ENCODE peak calls at places on chromosomes 6 and 20, in five cellular contexts. I, D, C, S and X are unnamed samples.

GRCh38 chr20:1415667-1416468 is 23.0 kb upstream of the FKBP1A start:
- DNase-seq in D (peak; percentile 97), S (no peak), I (peak; percentile 99), C (no peak), X (no peak)

GRCh38 chr6:125486881-125487280 is 185.1 kb upstream of the HDDC2 start:
- DNase-seq in S (no peak), D (no peak), C (no peak), I (no peak), X (no peak)

GRCh38 chr6:12751694-12752304 is 35.2 kb downstream of the PHACTR1 start:
- DNase-seq in I (peak; percentile 62), C (peak; percentile 58), S (no peak), D (no peak), X (peak; percentile 88)

GRCh38 chr20:63456429-63457284 is 15.8 kb downstream of the KCNQ2 start:
- DNase-seq in S (peak; percentile 95), C (no peak), I (no peak), D (no peak), X (no peak)

GRCh38 chr6:78942451-78942850 is 75.1 kb downstream of the IRAK1BP1 start:
- DNase-seq in I (no peak), D (no peak), S (no peak), C (no peak), X (no peak)

GRCh38 chr6:116954938-116955337 is 77.9 kb downstream of the RFX6 start:
- DNase-seq in C (no peak), D (no peak), I (no peak), S (no peak), X (no peak)

GRCh38 chr6:137933696-137934095 is 66.6 kb downstream of the TNFAIP3 start:
- DNase-seq in D (no peak), S (no peak), C (no peak), I (peak; percentile 70), X (no peak)

GRCh38 chr6:37495199-37495913 is 4.3 kb downstream of the CCDC167 start:
- DNase-seq in S (peak; percentile 66), C (no peak), D (no peak), I (no peak), X (no peak)

GRCh38 chr20:17680128-17680835 is 1.8 kb downstream of the RRBP1 start:
- DNase-seq in C (no peak), S (no peak), I (peak; percentile 80), D (no peak), X (peak; percentile 35)

GRCh38 chr20:61349447-61350165 is 97.5 kb downstream of the CDH4 start:
- DNase-seq in S (no peak), D (no peak), C (no peak), I (no peak), X (no peak)

DNA sequence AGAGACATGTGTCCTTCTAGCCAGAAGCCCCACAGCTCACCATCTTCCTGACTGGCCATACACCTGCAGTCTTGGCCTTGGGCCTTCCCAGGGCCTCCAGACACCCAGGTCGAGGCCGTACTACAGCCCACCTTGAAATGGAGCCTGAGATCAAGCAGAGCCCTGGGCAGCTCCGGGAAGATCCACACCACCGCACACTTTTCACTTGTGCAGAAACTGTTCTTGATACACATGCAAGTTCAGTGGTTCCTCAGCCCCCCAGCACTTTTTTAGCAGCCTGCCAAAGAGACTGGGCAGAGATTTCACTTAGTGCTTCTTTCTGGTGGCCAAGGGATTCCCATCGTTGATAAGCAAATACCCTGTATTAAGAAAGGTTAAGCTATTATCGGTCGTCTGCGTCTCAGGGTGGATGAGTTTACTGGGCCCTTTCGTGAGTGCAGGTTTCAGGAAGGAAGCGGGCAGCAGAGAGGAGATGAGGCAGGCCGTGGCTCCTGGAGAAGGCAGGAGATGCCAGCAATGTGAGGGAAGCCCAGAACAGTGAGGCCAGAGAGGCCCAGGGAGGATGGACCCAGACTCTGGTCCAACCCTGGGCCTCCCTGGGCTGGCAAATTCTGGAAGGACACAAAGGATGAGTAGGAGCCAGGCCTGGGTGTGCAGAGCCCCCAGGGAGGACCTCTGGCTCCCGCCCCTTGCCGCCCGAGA is 11.3 kb downstream of the TFEB start:
- DNase-seq in C (no peak), I (no peak), S (no peak), D (no peak), X (no peak)
- H3K9ac ChIP-seq in C (no peak overlapping the region), I (no peak overlapping the region), S (no peak overlapping the region), D (no peak overlapping the region), X (no peak overlapping the region)

GRCh38 chr6:14537061-14537460 is 419.5 kb downstream of the CD83 start:
- DNase-seq in S (no peak), D (no peak), I (no peak), C (no peak), X (no peak)

GRCh38 chr6:14530385-14530784 is 412.8 kb downstream of the CD83 start:
- DNase-seq in C (no peak), D (no peak), S (no peak), I (no peak), X (no peak)

DNA sequence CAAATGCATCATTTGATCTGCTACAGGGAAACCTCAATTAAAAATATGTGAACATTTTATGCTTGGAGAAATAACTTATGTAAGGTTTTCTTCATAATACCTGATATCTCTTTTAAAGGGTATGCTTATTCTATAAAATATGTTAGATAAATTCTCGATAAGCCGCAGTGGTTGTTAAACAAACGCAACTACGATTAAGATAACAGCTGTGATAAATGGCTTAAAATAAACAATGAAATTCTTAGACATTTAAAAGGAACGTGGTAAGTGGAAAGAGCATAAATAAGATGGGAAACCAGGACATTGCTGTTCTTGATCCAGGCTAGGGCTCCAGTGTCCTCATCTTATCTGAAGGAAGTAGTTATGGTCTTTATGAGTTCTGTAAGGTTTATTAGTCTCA is 415.9 kb downstream of the CD83 start:
- DNase-seq in C (no peak), S (no peak), I (no peak), D (no peak), X (no peak)
- TF ChIP-seq EZH2phosphoT487 in C (no peak), S (no peak), I (no peak), D (no peak), X (no peak)

GRCh38 chr6:30717129-30717844 is at the start of gene MDC1:
- DNase-seq in D (peak; percentile 100), C (peak; percentile 99), S (peak; percentile 91), I (peak; percentile 99), X (peak; percentile 100)
- TF ChIP-seq CTCF in D (no peak), C (peak; percentile 13), S (peak; percentile 28), I (no peak), X (peak; percentile 34)

GRCh38 chr6:134640229-134640628 is 309.7 kb downstream of the ALDH8A1 start:
- DNase-seq in I (no peak), D (no peak), S (no peak), C (peak; percentile 5), X (no peak)

GRCh38 chr6:134637847-134638438 is 312.0 kb downstream of the ALDH8A1 start:
- DNase-seq in C (peak; percentile 26), S (no peak), D (no peak), I (no peak), X (no peak)

GRCh38 chr6:134634952-134635351 is 314.9 kb downstream of the ALDH8A1 start:
- DNase-seq in I (no peak), D (no peak), S (no peak), C (no peak), X (no peak)

GRCh38 chr6:134636221-134636830 is 313.6 kb downstream of the ALDH8A1 start:
- DNase-seq in D (no peak), S (no peak), C (peak; percentile 96), I (no peak), X (no peak)

DNA sequence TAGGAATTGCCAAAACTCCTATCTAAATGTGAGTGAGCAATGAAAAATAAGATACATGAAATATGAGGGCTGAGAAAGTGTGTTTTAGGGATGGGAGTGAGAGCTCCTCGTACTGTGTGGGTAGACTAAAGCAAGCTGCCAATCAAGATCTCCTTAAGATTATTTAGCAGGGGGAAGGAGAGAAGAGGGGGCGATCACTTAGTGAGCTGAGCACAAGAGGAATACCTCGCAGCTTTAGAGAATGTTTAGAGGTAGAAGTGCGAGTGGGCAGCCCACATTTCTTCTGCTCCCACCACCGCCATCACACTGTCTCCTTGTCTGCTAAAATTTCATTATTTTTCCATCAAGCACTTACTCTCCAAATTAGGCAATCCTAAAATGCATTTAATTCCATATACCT is 312.6 kb downstream of the ALDH8A1 start:
- DNase-seq in C (no peak), I (no peak), D (no peak), S (no peak), X (no peak)
- H3K9ac ChIP-seq in C (peak overlapping the region; percentile 7), I (no peak overlapping the region), D (no peak overlapping the region), S (no peak overlapping the region), X (no peak overlapping the region)

DNA sequence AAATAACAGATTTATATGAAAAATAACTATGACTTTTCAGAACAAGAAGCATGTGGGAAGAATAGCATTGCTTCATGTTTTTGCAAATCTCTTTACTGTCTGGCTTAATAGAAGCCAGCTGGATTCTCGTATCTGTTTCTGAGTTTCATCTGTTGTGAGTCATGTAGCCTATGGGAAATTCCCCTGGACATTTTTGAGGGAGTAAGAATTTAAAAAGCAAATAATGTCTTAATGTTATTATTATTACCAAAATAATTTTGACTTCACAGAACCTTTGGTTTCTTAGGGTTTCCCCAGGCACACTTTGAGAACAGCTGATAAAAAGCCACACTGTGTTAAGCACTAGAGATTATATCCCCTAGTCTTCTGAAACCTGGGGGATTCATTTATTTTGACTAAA is 75.8 kb downstream of the SYCP2L start:
- DNase-seq in I (peak; percentile 58), D (no peak), S (peak; percentile 23), C (peak; percentile 41), X (no peak)
- TF ChIP-seq EZH2phosphoT487 in I (no peak), D (no peak), S (no peak), C (no peak), X (no peak)

DNA sequence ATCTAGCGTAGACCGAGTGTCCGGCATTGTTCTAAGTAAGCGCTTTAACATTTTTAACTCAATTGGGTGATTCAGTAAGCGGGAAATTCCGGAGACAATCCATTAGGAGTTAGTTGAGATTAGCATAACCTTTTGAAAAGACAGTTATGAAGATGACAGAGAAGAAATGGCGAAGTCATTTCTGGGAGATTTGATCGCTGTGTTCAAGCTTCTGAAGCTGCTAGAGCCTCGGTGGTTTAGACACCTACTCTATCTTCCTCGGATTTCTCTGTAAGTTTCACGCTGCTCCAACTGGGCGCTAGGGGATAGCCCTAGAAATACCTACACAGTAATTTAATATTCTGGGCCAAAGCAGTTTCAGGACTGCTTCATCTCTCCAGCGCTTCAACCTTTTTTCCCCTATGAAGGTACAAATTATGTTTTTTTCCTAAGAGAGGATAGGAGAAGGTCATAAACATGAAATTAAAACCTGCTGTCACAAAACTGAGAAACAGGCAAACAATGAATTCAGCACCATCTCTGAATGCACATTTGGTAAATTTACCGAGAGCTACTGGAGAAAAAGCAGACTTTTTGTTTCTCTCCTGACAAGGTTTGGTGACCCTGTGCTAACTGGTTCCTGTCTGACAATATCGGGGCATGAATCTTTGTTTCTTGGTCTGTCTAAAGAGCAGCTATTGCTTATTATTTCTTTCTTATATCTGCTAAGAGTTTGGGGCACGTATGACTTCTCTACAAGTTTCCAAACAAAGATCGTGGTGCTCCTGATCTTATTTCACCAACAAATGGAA is 22.4 kb downstream of the ZNF311 start:
- DNase-seq in I (peak; percentile 75), C (peak; percentile 57), D (no peak), S (peak; percentile 37), X (peak; percentile 55)
- TF ChIP-seq CTCF in I (no peak), C (peak; percentile 24), D (no peak), S (peak; percentile 33), X (peak; percentile 4)